ENCODE peak calls at places on chromosomes 16 and 17, in seven cellular contexts. N, C, Q, G, Y, R and E are unnamed samples.

GRCh38 chr16:48384982-48385271 is 286 bp downstream of the SIAH1 start:
- DNase-seq in N (no peak), C (no peak), Q (no peak), G (peak), Y (no peak), R (no peak), E (no peak)

GRCh38 chr17:45783593-45784292 is 377 bp upstream of the CRHR1 start:
- DNase-seq in N (no peak), C (no peak), Q (no peak), G (no peak), Y (peak), R (peak), E (no peak)

GRCh38 chr17:2230877-2231276 is 72.7 kb downstream of the SMG6 start:
- DNase-seq in N (no peak), C (no peak), Q (no peak), G (no peak), Y (no peak), R (no peak), E (no peak)

GRCh38 chr16:51624083-51624775 is 473.2 kb upstream of the SALL1 start:
- DNase-seq in N (no peak), C (no peak), Q (no peak), G (no peak), Y (no peak), R (no peak), E (no peak)

GRCh38 chr17:66764559-66764958 is 70.4 kb upstream of the CACNG5 start:
- DNase-seq in N (no peak), C (no peak), Q (peak), G (no peak), Y (peak), R (no peak), E (no peak)

GRCh38 chr17:47848198-47848513 is 2.8 kb downstream of the SP6 start:
- DNase-seq in N (no peak), C (no peak), Q (no peak), G (no peak), Y (no peak), R (no peak), E (no peak)

GRCh38 chr17:64148699-64149098 is 18.8 kb upstream of the ERN1 start:
- DNase-seq in N (no peak), C (no peak), Q (peak), G (no peak), Y (peak), R (peak), E (no peak)

GRCh38 chr16:4917117-4917516 is 19.8 kb downstream of the PPL start:
- DNase-seq in N (peak), C (no peak), Q (no peak), G (no peak), Y (no peak), R (no peak), E (no peak)

GRCh38 chr17:73645050-73645871 is 1.0 kb upstream of the SDK2 start:
- DNase-seq in N (no peak), C (peak), Q (no peak), G (no peak), Y (peak), R (peak), E (peak)

GRCh38 chr17:3893003-3893719 is at the start of gene CAMKK1:
- DNase-seq in N (no peak), C (peak), Q (peak), G (peak), Y (peak), R (peak), E (peak)

GRCh38 chr17:29929006-29929543 is 953 bp downstream of the SSH2 start:
- DNase-seq in N (no peak), C (peak), Q (peak), G (no peak), Y (peak), R (peak), E (peak)

GRCh38 chr17:64406321-64407200 is 15.9 kb upstream of the PECAM1 start:
- DNase-seq in N (no peak), C (no peak), Q (no peak), G (no peak), Y (no peak), R (no peak), E (no peak)

GRCh38 chr17:45704251-45704650 is 79.9 kb upstream of the CRHR1 start:
- DNase-seq in N (no peak), C (no peak), Q (no peak), G (no peak), Y (no peak), R (no peak), E (no peak)

GRCh38 chr16:87056083-87056482 is 261.1 kb downstream of the C16orf95 start:
- DNase-seq in N (no peak), C (no peak), Q (no peak), G (no peak), Y (no peak), R (no peak), E (no peak)